ENCODE peak calls at places on chromosomes 5 and 9, in nine cellular contexts. One of them, this sample, is unnamed.

GRCh38 chr5:153630546-153630945 is 140.1 kb downstream of the GRIA1 start:
- DNase-seq in mucosa of descending colon: no peak
- DNase-seq in left kidney: no peak
- DNase-seq in HEK293T: no peak
- DNase-seq in AG08395: no peak
- DNase-seq in upper lobe of right lung: no peak
- DNase-seq in brain pericyte: no peak
- DNase-seq in pons: no peak
- DNase-seq in CD8-positive, alpha-beta memory T cell: no peak
- DNase-seq in this sample: no peak

GRCh38 chr5:73625905-73626811 is at the start of gene ARHGEF28:
- DNase-seq in HEK293T: peak; percentile 61
- DNase-seq in AG08395: peak; percentile 76
- DNase-seq in upper lobe of right lung: peak; percentile 91
- DNase-seq in brain pericyte: no peak
- DNase-seq in mucosa of descending colon: peak; percentile 80
- DNase-seq in CD8-positive, alpha-beta memory T cell: peak; percentile 51
- DNase-seq in pons: no peak
- DNase-seq in left kidney: peak; percentile 84
- DNase-seq in this sample: no peak

GRCh38 chr5:76251656-76252055 is 151.4 kb upstream of the IQGAP2 start:
- DNase-seq in brain pericyte: no peak
- DNase-seq in left kidney: no peak
- DNase-seq in AG08395: no peak
- DNase-seq in pons: no peak
- DNase-seq in CD8-positive, alpha-beta memory T cell: no peak
- DNase-seq in HEK293T: no peak
- DNase-seq in upper lobe of right lung: no peak
- DNase-seq in mucosa of descending colon: no peak
- DNase-seq in this sample: no peak

GRCh38 chr5:154541553-154541952 is 63.5 kb upstream of the HAND1 start:
- DNase-seq in left kidney: no peak
- DNase-seq in pons: no peak
- DNase-seq in upper lobe of right lung: no peak
- DNase-seq in AG08395: no peak
- DNase-seq in mucosa of descending colon: no peak
- DNase-seq in HEK293T: peak; percentile 36
- DNase-seq in brain pericyte: no peak
- DNase-seq in CD8-positive, alpha-beta memory T cell: no peak
- DNase-seq in this sample: no peak

GRCh38 chr9:135664801-135665794 is 2.0 kb downstream of the LCN9 start:
- DNase-seq in HEK293T: no peak
- DNase-seq in CD8-positive, alpha-beta memory T cell: no peak
- DNase-seq in brain pericyte: no peak
- DNase-seq in mucosa of descending colon: no peak
- DNase-seq in left kidney: no peak
- DNase-seq in upper lobe of right lung: no peak
- DNase-seq in AG08395: no peak
- DNase-seq in pons: no peak
- DNase-seq in this sample: no peak

GRCh38 chr5:40089269-40089668 is 590.4 kb upstream of the PTGER4 start:
- DNase-seq in upper lobe of right lung: no peak
- DNase-seq in left kidney: peak; percentile 9
- DNase-seq in HEK293T: no peak
- DNase-seq in pons: no peak
- DNase-seq in mucosa of descending colon: no peak
- DNase-seq in brain pericyte: no peak
- DNase-seq in AG08395: no peak
- DNase-seq in CD8-positive, alpha-beta memory T cell: no peak
- DNase-seq in this sample: no peak

GRCh38 chr5:176535101-176535654 is 2.0 kb downstream of the RNF44 start:
- DNase-seq in HEK293T: no peak
- DNase-seq in left kidney: peak; percentile 48
- DNase-seq in AG08395: peak; percentile 33
- DNase-seq in brain pericyte: no peak
- DNase-seq in mucosa of descending colon: peak; percentile 70
- DNase-seq in upper lobe of right lung: no peak
- DNase-seq in pons: peak; percentile 54
- DNase-seq in CD8-positive, alpha-beta memory T cell: peak; percentile 70
- DNase-seq in this sample: no peak

GRCh38 chr5:141529002-141529401 is 40.1 kb downstream of the PCDHGC5 start:
- DNase-seq in left kidney: peak; percentile 39
- DNase-seq in HEK293T: no peak
- DNase-seq in mucosa of descending colon: no peak
- DNase-seq in pons: no peak
- DNase-seq in AG08395: peak; percentile 47
- DNase-seq in CD8-positive, alpha-beta memory T cell: no peak
- DNase-seq in upper lobe of right lung: no peak
- DNase-seq in brain pericyte: no peak
- DNase-seq in this sample: no peak

GRCh38 chr5:112614986-112615385 is 122.7 kb upstream of the APC start:
- DNase-seq in HEK293T: no peak
- DNase-seq in pons: no peak
- DNase-seq in mucosa of descending colon: no peak
- DNase-seq in upper lobe of right lung: no peak
- DNase-seq in CD8-positive, alpha-beta memory T cell: no peak
- DNase-seq in left kidney: peak; percentile 11
- DNase-seq in AG08395: no peak
- DNase-seq in brain pericyte: no peak
- DNase-seq in this sample: no peak

GRCh38 chr9:69805962-69806633 is 14.5 kb upstream of the CFAP95 start:
- DNase-seq in AG08395: no peak
- DNase-seq in mucosa of descending colon: no peak
- DNase-seq in upper lobe of right lung: no peak
- DNase-seq in CD8-positive, alpha-beta memory T cell: no peak
- DNase-seq in left kidney: peak; percentile 8
- DNase-seq in brain pericyte: no peak
- DNase-seq in pons: peak; percentile 72
- DNase-seq in HEK293T: no peak
- DNase-seq in this sample: no peak

GRCh38 chr9:8278048-8278447 is 478.5 kb upstream of the DMAC1 start:
- DNase-seq in AG08395: no peak
- DNase-seq in mucosa of descending colon: no peak
- DNase-seq in HEK293T: no peak
- DNase-seq in pons: no peak
- DNase-seq in upper lobe of right lung: no peak
- DNase-seq in CD8-positive, alpha-beta memory T cell: no peak
- DNase-seq in left kidney: no peak
- DNase-seq in brain pericyte: no peak
- DNase-seq in this sample: no peak

GRCh38 chr9:118928723-118929122 is 440.5 kb downstream of the BRINP1 start:
- DNase-seq in upper lobe of right lung: no peak
- DNase-seq in left kidney: no peak
- DNase-seq in mucosa of descending colon: no peak
- DNase-seq in AG08395: no peak
- DNase-seq in HEK293T: no peak
- DNase-seq in pons: no peak
- DNase-seq in brain pericyte: no peak
- DNase-seq in CD8-positive, alpha-beta memory T cell: no peak
- DNase-seq in this sample: no peak

GRCh38 chr9:90098456-90098855 is 493.6 kb downstream of the GADD45G start:
- DNase-seq in CD8-positive, alpha-beta memory T cell: no peak
- DNase-seq in HEK293T: no peak
- DNase-seq in pons: no peak
- DNase-seq in AG08395: no peak
- DNase-seq in upper lobe of right lung: no peak
- DNase-seq in brain pericyte: no peak
- DNase-seq in left kidney: no peak
- DNase-seq in mucosa of descending colon: no peak
- DNase-seq in this sample: no peak

GRCh38 chr5:171840701-171841522 is 55.3 kb downstream of the SMIM23 start:
- DNase-seq in pons: no peak
- DNase-seq in upper lobe of right lung: no peak
- DNase-seq in left kidney: no peak
- DNase-seq in HEK293T: no peak
- DNase-seq in CD8-positive, alpha-beta memory T cell: no peak
- DNase-seq in brain pericyte: no peak
- DNase-seq in mucosa of descending colon: no peak
- DNase-seq in AG08395: no peak
- DNase-seq in this sample: no peak

GRCh38 chr5:55175781-55176175 is 2.8 kb upstream of the CDC20B start:
- DNase-seq in left kidney: no peak
- DNase-seq in CD8-positive, alpha-beta memory T cell: no peak
- DNase-seq in upper lobe of right lung: no peak
- DNase-seq in pons: no peak
- DNase-seq in brain pericyte: no peak
- DNase-seq in mucosa of descending colon: no peak
- DNase-seq in AG08395: no peak
- DNase-seq in HEK293T: no peak
- DNase-seq in this sample: no peak

GRCh38 chr9:89603629-89604462 is 966 bp upstream of the GADD45G start:
- DNase-seq in mucosa of descending colon: peak; percentile 83
- DNase-seq in left kidney: peak; percentile 93
- DNase-seq in CD8-positive, alpha-beta memory T cell: no peak
- DNase-seq in brain pericyte: no peak
- DNase-seq in pons: peak; percentile 68
- DNase-seq in upper lobe of right lung: peak; percentile 88
- DNase-seq in HEK293T: peak; percentile 39
- DNase-seq in AG08395: no peak
- DNase-seq in this sample: no peak

GRCh38 chr9:121688149-121688680 is 36.8 kb downstream of the DAB2IP start:
- DNase-seq in left kidney: no peak
- DNase-seq in upper lobe of right lung: peak; percentile 38
- DNase-seq in CD8-positive, alpha-beta memory T cell: no peak
- DNase-seq in AG08395: no peak
- DNase-seq in pons: no peak
- DNase-seq in mucosa of descending colon: no peak
- DNase-seq in HEK293T: no peak
- DNase-seq in brain pericyte: no peak
- DNase-seq in this sample: no peak

GRCh38 chr9:89418882-89419641 is 78.9 kb downstream of the SEMA4D start:
- DNase-seq in left kidney: peak; percentile 75
- DNase-seq in AG08395: no peak
- DNase-seq in HEK293T: no peak
- DNase-seq in pons: no peak
- DNase-seq in mucosa of descending colon: peak; percentile 82
- DNase-seq in CD8-positive, alpha-beta memory T cell: peak; percentile 87
- DNase-seq in brain pericyte: no peak
- DNase-seq in upper lobe of right lung: no peak
- DNase-seq in this sample: no peak

GRCh38 chr9:14306672-14307646 is 7.0 kb downstream of the NFIB start:
- DNase-seq in left kidney: no peak
- DNase-seq in upper lobe of right lung: no peak
- DNase-seq in pons: peak; percentile 62
- DNase-seq in CD8-positive, alpha-beta memory T cell: no peak
- DNase-seq in HEK293T: no peak
- DNase-seq in brain pericyte: no peak
- DNase-seq in mucosa of descending colon: no peak
- DNase-seq in AG08395: no peak
- DNase-seq in this sample: no peak

GRCh38 chr5:157994271-157994691 is 135.3 kb upstream of the CLINT1 start:
- DNase-seq in CD8-positive, alpha-beta memory T cell: peak; percentile 57
- DNase-seq in HEK293T: no peak
- DNase-seq in mucosa of descending colon: no peak
- DNase-seq in pons: no peak
- DNase-seq in AG08395: no peak
- DNase-seq in brain pericyte: no peak
- DNase-seq in upper lobe of right lung: no peak
- DNase-seq in left kidney: no peak
- DNase-seq in this sample: no peak

GRCh38 chr9:136762915-136763648 is 1.2 kb downstream of the LCN15 start:
- DNase-seq in left kidney: peak; percentile 86
- DNase-seq in AG08395: no peak
- DNase-seq in upper lobe of right lung: peak; percentile 79
- DNase-seq in HEK293T: peak; percentile 90
- DNase-seq in brain pericyte: no peak
- DNase-seq in pons: no peak
- DNase-seq in CD8-positive, alpha-beta memory T cell: peak; percentile 45
- DNase-seq in mucosa of descending colon: peak; percentile 53
- DNase-seq in this sample: no peak

GRCh38 chr5:139385061-139385889 is 2.2 kb upstream of the SLC23A1 start:
- DNase-seq in left kidney: no peak
- DNase-seq in mucosa of descending colon: no peak
- DNase-seq in brain pericyte: no peak
- DNase-seq in upper lobe of right lung: peak; percentile 26
- DNase-seq in pons: no peak
- DNase-seq in AG08395: peak; percentile 61
- DNase-seq in CD8-positive, alpha-beta memory T cell: no peak
- DNase-seq in HEK293T: no peak
- DNase-seq in this sample: no peak

GRCh38 chr5:149702607-149702952 is 27.5 kb upstream of the PPARGC1B start:
- DNase-seq in pons: no peak
- DNase-seq in upper lobe of right lung: no peak
- DNase-seq in CD8-positive, alpha-beta memory T cell: no peak
- DNase-seq in HEK293T: no peak
- DNase-seq in AG08395: no peak
- DNase-seq in mucosa of descending colon: no peak
- DNase-seq in brain pericyte: no peak
- DNase-seq in left kidney: no peak
- DNase-seq in this sample: no peak

This sample was measured in smooth muscle cell of the brain vasculature.